ENCODE peak calls at places on chromosomes 3 and 15, in six cellular contexts. T is HCT116, E is HepG2, G is SK-N-SH, U is K562, B is GM12878. V is an unnamed sample.

GRCh38 chr3:85003479-85003878 is 44.7 kb downstream of the CADM2 start:
- DNase-seq in B (no peak), U (no peak), T (no peak), G (no peak), E (no peak), V (no peak)

GRCh38 chr15:43285609-43286037 is 18.9 kb upstream of the TGM5 start:
- DNase-seq in B (peak), G (peak), E (peak), U (peak), T (peak), V (peak)

GRCh38 chr3:155739154-155739553 is 5.7 kb downstream of the PLCH1 start:
- DNase-seq in G (no peak), E (peak), B (no peak), T (no peak), U (peak), V (no peak)

GRCh38 chr3:127817331-127817821 is 4.9 kb downstream of the MGLL start:
- DNase-seq in B (no peak), E (no peak), T (peak), G (no peak), U (no peak), V (peak)

GRCh38 chr3:157494581-157495281 is 8.5 kb downstream of the VEPH1 start:
- DNase-seq in B (no peak), E (no peak), T (no peak), G (no peak), U (no peak), V (no peak)

GRCh38 chr3:149367021-149367840 is 10.2 kb downstream of the TM4SF1 start:
- DNase-seq in T (peak), B (no peak), E (peak), G (no peak), U (no peak), V (peak)

GRCh38 chr3:77348244-77348855 is 308.5 kb downstream of the ROBO2 start:
- DNase-seq in T (no peak), B (no peak), U (peak), G (peak), E (peak), V (no peak)

GRCh38 chr15:68484696-68485400 is 52.9 kb upstream of the ITGA11 start:
- DNase-seq in T (no peak), U (no peak), B (no peak), G (no peak), E (no peak), V (no peak)

GRCh38 chr3:129688310-129688895 is 81.9 kb upstream of the PLXND1 start:
- DNase-seq in G (peak), T (no peak), U (no peak), B (no peak), E (peak), V (no peak)

GRCh38 chr3:190731596-190731995 is 130.9 kb downstream of the GMNC start:
- DNase-seq in B (no peak), G (no peak), T (no peak), U (no peak), E (no peak), V (no peak)

GRCh38 chr3:125002414-125002811 is 53.4 kb downstream of the HEG1 start:
- DNase-seq in G (no peak), T (no peak), E (peak), U (no peak), B (no peak), V (no peak)

GRCh38 chr15:23095796-23096195 is 40.8 kb downstream of the GOLGA6L1 start:
- DNase-seq in U (no peak), G (no peak), E (no peak), T (no peak), B (no peak), V (no peak)

GRCh38 chr3:134366221-134366927 is 7.9 kb downstream of the AMOTL2 start:
- DNase-seq in E (no peak), T (no peak), U (no peak), G (no peak), B (no peak), V (no peak)

GRCh38 chr3:15271785-15272381 is 60.5 kb downstream of the SH3BP5 start:
- DNase-seq in E (no peak), B (peak), T (no peak), G (no peak), U (no peak), V (no peak)

GRCh38 chr3:159899198-159899597 is 89.4 kb upstream of the IL12A start:
- DNase-seq in B (no peak), T (no peak), G (no peak), E (no peak), U (no peak), V (no peak)

GRCh38 chr15:99606646-99607045 is 40.9 kb downstream of the MEF2A start:
- DNase-seq in G (no peak), E (no peak), B (no peak), U (no peak), T (no peak), V (no peak)

GRCh38 chr3:8482960-8483665 is 18.5 kb upstream of the LMCD1 start:
- DNase-seq in B (no peak), E (peak), U (no peak), G (no peak), T (no peak), V (no peak)

DNA sequence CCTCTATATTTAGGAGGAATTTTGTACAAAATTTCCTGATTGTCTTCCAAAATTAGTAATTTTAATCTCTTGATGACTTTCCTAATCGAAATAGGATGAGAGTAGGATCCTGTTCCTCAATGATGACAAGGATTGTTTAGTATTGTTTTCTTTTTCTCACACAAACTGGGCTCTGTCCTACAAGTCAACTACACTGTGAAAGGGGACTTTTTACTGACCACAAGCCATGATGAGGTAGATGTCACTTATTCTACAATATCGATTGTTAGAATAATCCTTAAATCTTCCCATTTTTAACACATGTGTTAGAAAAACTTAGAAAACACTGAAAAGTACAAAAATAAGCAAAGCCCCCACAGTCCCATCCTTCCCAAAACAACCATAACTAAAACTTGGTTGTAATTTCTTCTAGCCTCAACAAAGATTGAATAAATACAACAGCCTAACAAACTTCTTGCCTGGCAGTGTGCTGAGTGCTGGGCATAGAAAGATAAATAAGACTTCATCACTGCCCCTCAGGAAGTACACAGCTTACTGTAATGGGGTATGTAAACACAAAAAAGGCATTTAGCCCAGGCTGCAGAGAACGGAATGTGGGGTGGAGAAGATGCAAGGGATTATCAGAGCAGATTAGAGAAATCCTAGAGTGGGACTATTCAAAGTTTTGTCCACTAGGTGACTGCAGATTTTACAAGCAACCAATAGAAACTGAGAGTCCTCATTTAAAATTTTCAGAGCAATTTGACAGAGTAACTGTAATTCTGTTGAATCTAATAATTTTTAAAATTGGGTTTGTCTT is 35.6 kb upstream of the TSC22D2 start:
- DNase-seq in T (no peak), G (no peak), U (peak), B (no peak), E (peak), V (no peak)
- TF ChIP-seq REST in T (no peak), G (no peak), U (no peak), B (no peak), E (no peak), V (no peak)

GRCh38 chr3:172530566-172530965 is 7.3 kb upstream of the TNFSF10 start:
- DNase-seq in U (peak), G (no peak), B (no peak), E (no peak), T (no peak), V (no peak)
- TF ChIP-seq SIN3A in U (no peak), G (no peak), B (no peak), E (no peak), T (no peak), V (no peak)

GRCh38 chr3:140994316-140994715 is 52.7 kb downstream of the SLC25A36 start:
- DNase-seq in T (no peak), B (no peak), G (no peak), E (no peak), U (no peak), V (no peak)

GRCh38 chr3:141000027-141000663 is 51.0 kb upstream of the SPSB4 start:
- DNase-seq in G (peak), E (peak), B (peak), T (peak), U (peak), V (peak)

GRCh38 chr3:141000691-141001090 is 50.5 kb upstream of the SPSB4 start:
- DNase-seq in T (no peak), U (no peak), B (no peak), E (peak), G (no peak), V (no peak)

GRCh38 chr3:140995881-140996280 is 54.2 kb downstream of the SLC25A36 start:
- DNase-seq in U (no peak), T (no peak), E (no peak), G (no peak), B (no peak), V (no peak)
- TF ChIP-seq REST in U (no peak), T (no peak), E (no peak), G (no peak), B (no peak), V (no peak)

GRCh38 chr3:46349484-46350261 is 4.2 kb upstream of the CCR2 start:
- DNase-seq in U (no peak), B (no peak), E (no peak), G (no peak), T (no peak), V (no peak)
- TF ChIP-seq SIN3A in U (no peak), B (no peak), E (no peak), G (no peak), T (no peak), V (no peak)

V was measured in Panc1.